ENCODE peak calls at places on chromosome 12, in five cellular contexts. W is AG08395, T is H4, G is pancreas, Z is NCI-H1436. M is an unnamed sample.

GRCh38 chr12:131395971-131396573 is 314.8 kb upstream of the SFSWAP start:
- DNase-seq in W (no peak), T (no peak), G (no peak), Z (no peak), M (no peak)

GRCh38 chr12:31959701-31960391 is 631 bp downstream of the RESF1 start:
- DNase-seq in W (peak), T (peak), G (peak), Z (peak), M (peak)

GRCh38 chr12:59283012-59283411 is 312.8 kb upstream of the SLC16A7 start:
- DNase-seq in W (no peak), T (no peak), G (no peak), Z (no peak), M (no peak)

GRCh38 chr12:112116232-112117060 is 7.9 kb upstream of the NAA25 start:
- DNase-seq in W (no peak), T (peak), G (peak), Z (peak), M (peak)

GRCh38 chr12:50985322-50985721 is 33.0 kb downstream of the HIGD1C start:
- DNase-seq in W (peak), T (no peak), G (no peak), Z (no peak), M (no peak)

GRCh38 chr12:89947437-89948265 is 239.0 kb upstream of the ATP2B1 start:
- DNase-seq in W (peak), T (peak), G (no peak), Z (no peak), M (peak)

GRCh38 chr12:66688836-66689439 is 10.1 kb upstream of the GRIP1 start:
- DNase-seq in W (peak), T (peak), G (peak), Z (peak), M (peak)

GRCh38 chr12:132469423-132469822 is 20.5 kb upstream of the FBRSL1 start:
- DNase-seq in W (no peak), T (no peak), G (no peak), Z (no peak), M (no peak)

GRCh38 chr12:100995771-100996170 is 201.2 kb downstream of the ANO4 start:
- DNase-seq in W (no peak), T (no peak), G (no peak), Z (no peak), M (no peak)

GRCh38 chr12:55934343-55934742 is 3.4 kb downstream of the DGKA start:
- DNase-seq in W (no peak), T (no peak), G (no peak), Z (no peak), M (peak)

GRCh38 chr12:73726881-73727280 is 810.8 kb upstream of the ATXN7L3B start:
- DNase-seq in W (no peak), T (no peak), G (no peak), Z (no peak), M (no peak)

GRCh38 chr12:65728348-65728912 is 95.9 kb upstream of the HMGA2 start:
- DNase-seq in W (no peak), T (no peak), G (no peak), Z (no peak), M (no peak)

GRCh38 chr12:107027304-107028053 is 40.5 kb upstream of the MTERF2 start:
- DNase-seq in W (peak), T (peak), G (no peak), Z (peak), M (peak)

GRCh38 chr12:123389560-123390351 is 5.8 kb downstream of the KMT5A start:
- DNase-seq in W (peak), T (no peak), G (no peak), Z (no peak), M (peak)

GRCh38 chr12:6215932-6216494 is 15.8 kb downstream of the CD9 start:
- DNase-seq in W (peak), T (peak), G (peak), Z (no peak), M (peak)

GRCh38 chr12:131735153-131735456 is 24.2 kb downstream of the SFSWAP start:
- DNase-seq in W (no peak), T (no peak), G (no peak), Z (no peak), M (no peak)

GRCh38 chr12:132413931-132414588 is 75.9 kb upstream of the FBRSL1 start:
- DNase-seq in W (no peak), T (no peak), G (no peak), Z (no peak), M (peak)

GRCh38 chr12:19794116-19794515 is 354.8 kb downstream of the AEBP2 start:
- DNase-seq in W (no peak), T (no peak), G (no peak), Z (no peak), M (no peak)

GRCh38 chr12:51815571-51815970 is 32.9 kb downstream of the FIGNL2 start:
- DNase-seq in W (no peak), T (no peak), G (no peak), Z (no peak), M (no peak)

GRCh38 chr12:4276524-4277204 is 3.1 kb downstream of the CCND2 start:
- DNase-seq in W (peak), T (peak), G (peak), Z (peak), M (peak)

GRCh38 chr12:115798309-115798917 is 479.1 kb downstream of the MED13L start:
- DNase-seq in W (no peak), T (no peak), G (no peak), Z (no peak), M (no peak)

GRCh38 chr12:89674326-89674942 is 34.2 kb downstream of the ATP2B1 start:
- DNase-seq in W (no peak), T (no peak), G (no peak), Z (peak), M (no peak)

GRCh38 chr12:40016960-40017359 is 88.9 kb downstream of the SLC2A13 start:
- DNase-seq in W (peak), T (peak), G (no peak), Z (no peak), M (peak)

GRCh38 chr12:56299308-56299852 is 750 bp downstream of the CS start:
- DNase-seq in W (no peak), T (no peak), G (peak), Z (no peak), M (peak)

GRCh38 chr12:18074001-18074400 is 16.0 kb downstream of the RERGL start:
- DNase-seq in W (no peak), T (no peak), G (no peak), Z (no peak), M (no peak)